ENCODE peak calls at places on chromosomes 6 and 20, in five cellular contexts. A, Y, D, N and S are unnamed samples.

GRCh38 chr6:137641474-137642077 is 147.4 kb upstream of the OLIG3 start:
- DNase-seq in A (peak; percentile 79), Y (peak; percentile 74), D (peak; percentile 60), N (peak; percentile 57), S (peak; percentile 19)

GRCh38 chr6:159252955-159253508 is 83.8 kb downstream of the FNDC1 start:
- DNase-seq in A (peak; percentile 76), Y (peak; percentile 78), D (no peak), N (no peak), S (no peak)

GRCh38 chr6:33160096-33160495 is 32.2 kb downstream of the COL11A2 start:
- DNase-seq in A (no peak), Y (no peak), D (no peak), N (no peak), S (no peak)

GRCh38 chr20:15236812-15237211 is 899.4 kb upstream of the FLRT3 start:
- DNase-seq in A (no peak), Y (peak; percentile 4), D (peak; percentile 11), N (peak; percentile 8), S (no peak)

GRCh38 chr20:20192366-20192765 is 140.0 kb downstream of the CFAP61 start:
- DNase-seq in A (no peak), Y (no peak), D (no peak), N (no peak), S (no peak)

GRCh38 chr6:32140420-32141046 is 10.4 kb upstream of the FKBPL start:
- DNase-seq in A (no peak), Y (no peak), D (no peak), N (no peak), S (no peak)

GRCh38 chr6:33199687-33200233 is 705 bp downstream of the RXRB start:
- DNase-seq in A (no peak), Y (no peak), D (no peak), N (peak; percentile 19), S (no peak)

GRCh38 chr6:133553652-133554051 is 312.5 kb downstream of the EYA4 start:
- DNase-seq in A (peak; percentile 61), Y (peak; percentile 64), D (no peak), N (peak; percentile 17), S (peak; percentile 66)

GRCh38 chr20:35698298-35699126 is 640 bp downstream of the NFS1 start:
- DNase-seq in A (no peak), Y (no peak), D (no peak), N (no peak), S (no peak)

GRCh38 chr6:9620263-9620662 is 794.6 kb downstream of the TFAP2A start:
- DNase-seq in A (no peak), Y (no peak), D (no peak), N (peak; percentile 73), S (no peak)